ENCODE peak calls at places on chromosomes 11 and 22, in ten cellular contexts. F is BE2C, C is HAP-1, B is AG04450, A is ascending aorta, M is bronchial epithelial cell, V is foreskin fibroblast, T is HFF-Myc, D is mesenchymal stem cell, O is heart right ventricle. S is an unnamed sample.

GRCh38 chr11:9146477-9146876 is 55.1 kb upstream of the SCUBE2 start:
- DNase-seq in F (no peak), C (no peak), B (no peak), A (no peak), M (no peak), V (no peak), T (no peak), D (no peak), O (no peak), S (no peak)

GRCh38 chr11:10942621-10943020 is 84.8 kb upstream of the ZBED5 start:
- DNase-seq in F (no peak), C (no peak), B (no peak), A (no peak), M (peak), V (no peak), T (no peak), D (no peak), O (no peak), S (no peak)

GRCh38 chr11:71062199-71062598 is 190.2 kb downstream of the SHANK2 start:
- DNase-seq in F (no peak), C (no peak), B (no peak), A (no peak), M (no peak), V (no peak), T (no peak), D (no peak), O (no peak), S (no peak)

GRCh38 chr11:114774599-114775365 is 96.5 kb downstream of the NXPE2 start:
- DNase-seq in F (peak), C (peak), B (peak), A (no peak), M (peak), V (no peak), T (no peak), D (peak), O (no peak), S (no peak)

GRCh38 chr11:32821917-32822560 is 7.7 kb upstream of the PRRG4 start:
- DNase-seq in F (no peak), C (no peak), B (no peak), A (no peak), M (no peak), V (no peak), T (no peak), D (no peak), O (no peak), S (no peak)

GRCh38 chr11:7637447-7638157 is 35.7 kb downstream of the CYB5R2 start:
- DNase-seq in F (no peak), C (no peak), B (no peak), A (no peak), M (peak), V (peak), T (peak), D (peak), O (no peak), S (no peak)

GRCh38 chr22:36417281-36417686 is 29.5 kb upstream of the MYH9 start:
- DNase-seq in F (no peak), C (no peak), B (no peak), A (no peak), M (peak), V (peak), T (peak), D (no peak), O (no peak), S (no peak)

GRCh38 chr11:103406357-103406756 is 297.1 kb downstream of the DYNC2H1 start:
- DNase-seq in F (no peak), C (no peak), B (no peak), A (no peak), M (no peak), V (no peak), T (no peak), D (no peak), O (no peak), S (no peak)

GRCh38 chr22:37675930-37676571 is 615 bp downstream of the LGALS1 start:
- DNase-seq in F (peak), C (peak), B (no peak), A (no peak), M (no peak), V (no peak), T (no peak), D (peak), O (peak), S (no peak)

GRCh38 chr11:102225689-102226562 is 91.4 kb upstream of the BIRC3 start:
- DNase-seq in F (no peak), C (no peak), B (peak), A (no peak), M (peak), V (peak), T (peak), D (peak), O (no peak), S (no peak)

GRCh38 chr11:118251858-118252652 is at the start of gene MPZL3:
- DNase-seq in F (peak), C (peak), B (no peak), A (no peak), M (peak), V (peak), T (peak), D (peak), O (peak), S (peak)

GRCh38 chr11:64438986-64439771 is 80.2 kb downstream of the RPS6KA4 start:
- DNase-seq in F (no peak), C (no peak), B (no peak), A (no peak), M (peak), V (no peak), T (no peak), D (no peak), O (no peak), S (no peak)

GRCh38 chr11:68045900-68046299 is 7.1 kb downstream of the TCIRG1 start:
- DNase-seq in F (peak), C (no peak), B (no peak), A (no peak), M (no peak), V (no peak), T (no peak), D (no peak), O (no peak), S (no peak)

GRCh38 chr11:113888848-113889247 is 13.5 kb upstream of the USP28 start:
- DNase-seq in F (no peak), C (no peak), B (no peak), A (no peak), M (no peak), V (no peak), T (no peak), D (no peak), O (no peak), S (no peak)

GRCh38 chr22:18152519-18152918 is 2.5 kb downstream of the USP18 start:
- DNase-seq in F (no peak), C (no peak), B (no peak), A (no peak), M (no peak), V (no peak), T (no peak), D (no peak), O (no peak), S (no peak)

GRCh38 chr11:120660024-120660565 is 148.5 kb downstream of the GRIK4 start:
- DNase-seq in F (peak), C (peak), B (no peak), A (no peak), M (peak), V (peak), T (peak), D (peak), O (no peak), S (no peak)

GRCh38 chr11:69442012-69442806 is 39.3 kb upstream of the LINC01488 start:
- DNase-seq in F (no peak), C (no peak), B (no peak), A (no peak), M (peak), V (no peak), T (no peak), D (peak), O (no peak), S (no peak)

DNA sequence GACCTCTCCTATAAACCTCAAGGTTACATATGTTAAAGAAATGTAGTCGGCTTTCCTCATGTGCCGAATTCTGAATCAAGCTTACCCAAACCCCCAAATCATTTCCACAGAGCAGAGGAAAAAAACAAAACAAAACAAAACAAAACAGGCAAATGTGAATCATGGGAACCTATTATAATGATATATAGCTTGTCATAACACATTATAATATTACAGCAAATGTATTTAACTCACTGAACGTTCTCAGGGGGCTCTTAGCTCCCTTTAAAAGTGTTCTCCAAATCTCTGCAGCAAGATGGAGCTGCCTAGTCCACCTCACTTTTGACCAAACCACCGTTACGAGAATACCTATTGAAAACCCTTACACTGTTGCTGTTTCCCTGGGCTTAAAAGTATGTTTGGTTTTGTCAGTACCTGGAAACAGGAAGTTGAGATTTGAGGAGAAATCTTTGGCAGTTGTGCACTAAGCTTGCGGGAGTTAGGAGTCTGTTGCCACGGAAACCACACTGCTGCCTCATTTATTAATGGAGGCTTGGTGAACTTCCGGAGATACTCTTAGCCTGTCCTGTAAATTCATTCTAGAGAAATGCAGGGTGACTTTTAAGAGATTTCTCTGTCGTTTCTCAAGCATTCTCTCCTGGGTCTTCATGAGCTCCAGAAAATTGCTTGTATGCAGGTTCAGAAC is 167.0 kb upstream of the RASSF10 start:
- DNase-seq in F (no peak), C (peak), B (no peak), A (no peak), M (peak), V (peak), T (peak), D (peak), O (no peak), S (no peak)
- H3K4me3 ChIP-seq in F (peak), C (no peak), B (no peak), A (peak), M (no peak), V (no peak), T (no peak), D (no peak), O (no peak), S (no peak)

GRCh38 chr11:60363542-60364525 is 14.5 kb upstream of the MS4A7 start:
- DNase-seq in F (peak), C (peak), B (no peak), A (no peak), M (peak), V (peak), T (peak), D (peak), O (no peak), S (no peak)
- H3K4me3 ChIP-seq in F (no peak), C (no peak), B (no peak), A (no peak), M (no peak), V (no peak), T (no peak), D (no peak), O (no peak), S (no peak)

GRCh38 chr11:76206077-76206326 is 300 bp downstream of the WNT11 start:
- DNase-seq in F (no peak), C (no peak), B (no peak), A (no peak), M (no peak), V (no peak), T (no peak), D (no peak), O (no peak), S (no peak)
- H3K4me3 ChIP-seq in F (peak), C (no peak), B (peak), A (peak), M (peak), V (peak), T (peak), D (peak), O (peak), S (no peak)

GRCh38 chr11:61587541-61587941 is 6.7 kb upstream of the SYT7 start:
- DNase-seq in F (no peak), C (no peak), B (no peak), A (no peak), M (no peak), V (no peak), T (no peak), D (no peak), O (peak), S (no peak)
- H3K4me3 ChIP-seq in F (peak), C (no peak), B (peak), A (peak), M (peak), V (peak), T (peak), D (peak), O (peak), S (peak)

DNA sequence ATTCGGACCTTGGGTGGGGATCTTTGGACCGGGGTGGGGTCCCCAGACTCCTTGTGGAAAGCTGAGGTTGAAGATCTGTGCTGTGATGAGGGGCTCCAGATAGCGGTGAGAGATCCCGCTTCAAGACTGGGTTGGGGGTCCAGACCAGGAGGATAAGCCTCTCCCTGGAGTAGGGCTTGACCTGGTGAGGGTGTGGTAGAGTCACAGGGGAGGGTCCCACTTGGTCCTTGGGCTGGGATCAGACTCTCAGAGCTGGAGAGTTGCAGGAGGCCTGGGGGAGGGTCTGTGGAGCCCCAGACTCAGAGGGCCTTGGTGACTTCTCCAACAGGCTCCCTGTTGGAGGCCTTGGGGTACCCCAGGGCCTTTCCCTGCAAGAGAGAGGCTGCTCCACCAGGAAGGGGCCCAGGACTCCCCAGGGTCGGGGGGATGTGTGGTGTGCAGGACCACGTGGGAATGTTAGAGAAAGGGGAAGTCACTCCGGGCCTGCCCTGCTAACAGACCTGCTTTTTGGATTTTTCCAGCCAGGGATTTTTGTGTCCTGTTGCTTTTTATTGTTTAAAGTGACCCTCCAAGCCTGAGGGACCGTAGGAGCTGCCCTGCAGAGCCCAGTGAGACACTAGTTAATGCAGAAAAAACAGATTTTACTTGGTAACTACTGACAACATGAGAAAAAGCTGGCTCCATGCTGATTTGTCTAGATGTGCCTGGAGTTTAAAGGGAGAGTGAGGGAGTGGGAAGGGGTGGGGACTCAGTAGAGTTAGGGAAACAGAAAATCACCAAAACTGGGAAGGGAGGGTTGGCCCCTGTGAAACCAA is 660 bp upstream of the TXNRD2 start:
- DNase-seq in F (no peak), C (peak), B (no peak), A (no peak), M (no peak), V (peak), T (no peak), D (peak), O (no peak), S (no peak)
- H3K4me3 ChIP-seq in F (peak), C (peak), B (peak), A (peak), M (peak), V (peak), T (peak), D (peak), O (peak), S (peak)

GRCh38 chr11:128476031-128476430 is 111.3 kb downstream of the ETS1 start:
- DNase-seq in F (no peak), C (no peak), B (no peak), A (no peak), M (no peak), V (no peak), T (no peak), D (no peak), O (no peak), S (no peak)
- H3K4me3 ChIP-seq in F (no peak), C (no peak), B (no peak), A (no peak), M (no peak), V (no peak), T (no peak), D (no peak), O (no peak), S (no peak)

GRCh38 chr22:22867996-22868715 is 19.5 kb upstream of the IGLL5 start:
- DNase-seq in F (no peak), C (no peak), B (no peak), A (no peak), M (no peak), V (no peak), T (no peak), D (no peak), O (no peak), S (no peak)

GRCh38 chr22:22872722-22873708 is 14.6 kb upstream of the IGLL5 start:
- DNase-seq in F (no peak), C (no peak), B (no peak), A (no peak), M (no peak), V (no peak), T (no peak), D (no peak), O (no peak), S (no peak)

GRCh38 chr22:22871536-22872278 is 15.9 kb upstream of the IGLL5 start:
- DNase-seq in F (no peak), C (no peak), B (no peak), A (no peak), M (no peak), V (no peak), T (no peak), D (no peak), O (no peak), S (no peak)

GRCh38 chr22:22866381-22867111 is 21.1 kb upstream of the IGLL5 start:
- DNase-seq in F (no peak), C (no peak), B (no peak), A (no peak), M (no peak), V (peak), T (no peak), D (no peak), O (no peak), S (no peak)

DNA sequence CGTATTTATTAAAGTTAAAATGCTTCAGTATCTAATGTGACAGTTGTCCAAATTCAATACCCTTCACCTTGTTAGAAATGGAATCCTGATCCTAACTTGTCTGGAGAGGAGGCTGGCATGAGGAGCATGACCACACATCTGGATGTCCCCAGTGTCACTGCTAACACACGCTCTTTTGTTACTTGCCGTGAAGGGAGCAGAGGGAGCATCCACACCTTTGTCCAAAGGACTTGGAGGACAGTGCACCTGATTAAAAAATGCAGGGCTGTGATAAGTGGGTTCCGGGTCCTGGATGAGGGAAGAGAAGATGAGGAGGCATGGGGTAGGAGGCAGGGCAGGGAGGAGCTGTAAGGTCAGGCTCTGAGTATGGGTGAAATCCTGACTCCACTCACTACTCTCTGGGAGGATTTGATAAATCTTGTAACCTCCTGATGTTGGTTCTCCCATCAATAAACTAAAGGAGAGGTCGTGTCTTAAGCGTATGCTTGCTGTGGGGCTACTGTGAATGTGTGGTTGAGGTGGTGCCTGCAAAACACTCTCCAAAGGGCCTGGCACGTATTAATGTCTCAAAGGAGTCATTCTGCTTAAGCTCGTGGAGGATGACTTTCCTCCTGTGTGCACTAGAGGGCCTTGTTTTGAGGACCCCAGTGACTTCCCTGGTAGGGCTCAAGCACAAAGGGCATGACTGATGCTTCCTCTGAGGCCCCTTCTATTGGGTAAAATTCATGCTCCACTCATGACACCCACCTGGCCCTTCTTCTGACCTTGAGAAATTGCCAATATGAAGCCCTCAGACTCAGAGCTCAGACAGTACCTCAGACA is 16.8 kb upstream of the IGLL5 start:
- DNase-seq in F (no peak), C (no peak), B (no peak), A (no peak), M (no peak), V (no peak), T (no peak), D (no peak), O (no peak), S (no peak)
- H3K4me3 ChIP-seq in F (no peak), C (no peak), B (no peak), A (no peak), M (no peak), V (no peak), T (no peak), D (no peak), O (no peak), S (no peak)

GRCh38 chr11:33899383-33900037 is 7.6 kb upstream of the LMO2 start:
- DNase-seq in F (peak), C (no peak), B (peak), A (peak), M (peak), V (peak), T (peak), D (peak), O (peak), S (peak)

GRCh38 chr11:33900159-33900855 is 8.4 kb upstream of the LMO2 start:
- DNase-seq in F (no peak), C (no peak), B (no peak), A (no peak), M (no peak), V (no peak), T (no peak), D (no peak), O (no peak), S (no peak)

GRCh38 chr11:33907419-33907818 is 15.5 kb upstream of the LMO2 start:
- DNase-seq in F (no peak), C (no peak), B (no peak), A (no peak), M (no peak), V (no peak), T (no peak), D (no peak), O (no peak), S (no peak)

GRCh38 chr11:33898957-33899356 is 7.1 kb upstream of the LMO2 start:
- DNase-seq in F (no peak), C (no peak), B (no peak), A (no peak), M (no peak), V (no peak), T (no peak), D (no peak), O (no peak), S (no peak)

DNA sequence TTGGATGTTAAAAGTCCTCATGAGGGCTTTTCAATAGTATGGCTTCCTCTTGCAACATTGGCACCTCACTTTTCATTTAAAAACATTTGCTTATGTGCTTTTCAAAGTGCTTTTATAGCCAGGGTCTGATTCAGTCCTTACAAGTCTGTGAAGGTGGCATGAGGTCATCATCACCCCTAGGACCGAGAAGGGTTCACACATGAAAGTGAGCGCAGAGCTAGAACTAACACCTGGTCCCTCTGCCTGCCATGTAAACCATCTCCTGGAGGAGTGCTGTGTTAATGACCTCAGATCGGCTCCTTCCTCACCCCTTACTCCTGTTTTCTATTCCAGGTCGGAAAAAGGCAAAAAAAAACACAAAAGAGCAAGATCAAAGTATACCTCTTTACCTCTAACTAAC is 12.3 kb upstream of the LMO2 start:
- DNase-seq in F (no peak), C (no peak), B (no peak), A (no peak), M (no peak), V (no peak), T (no peak), D (no peak), O (no peak), S (no peak)
- H3K4me3 ChIP-seq in F (no peak), C (no peak), B (no peak), A (no peak), M (no peak), V (no peak), T (no peak), D (no peak), O (no peak), S (no peak)

GRCh38 chr11:76382209-76382608 is 1.1 kb downstream of the GVQW3 start:
- DNase-seq in F (no peak), C (no peak), B (no peak), A (no peak), M (no peak), V (no peak), T (no peak), D (no peak), O (no peak), S (no peak)
- H3K4me3 ChIP-seq in F (peak), C (no peak), B (no peak), A (peak), M (no peak), V (peak), T (peak), D (no peak), O (peak), S (peak)

S was measured in LNCaP clone FGC.